ENCODE peak calls at places on chromosome 14, in ten cellular contexts. R, M, Z, G, S, J, P, Y, X and H are unnamed samples.

GRCh38 chr14:34137001-34137400 is 186.1 kb upstream of the EGLN3 start:
- DNase-seq in G (no peak), Y (no peak), S (no peak), M (no peak), P (no peak), X (no peak), J (no peak), R (no peak), Z (no peak), H (no peak)

GRCh38 chr14:105877645-105878044 is 351.3 kb downstream of the TMEM121 start:
- DNase-seq in J (no peak), X (no peak), Z (no peak), S (no peak), G (no peak), M (no peak), Y (no peak), P (no peak), R (no peak), H (no peak)

GRCh38 chr14:63770187-63770807 is 42.4 kb upstream of the SGPP1 start:
- DNase-seq in M (peak), Y (peak), X (peak), J (peak), R (peak), S (peak), Z (no peak), P (no peak), G (no peak), H (peak)

GRCh38 chr14:93006484-93007128 is 83.7 kb downstream of the CHGA start:
- DNase-seq in S (no peak), M (no peak), J (no peak), X (no peak), Z (no peak), R (no peak), Y (no peak), G (no peak), P (no peak), H (peak)

GRCh38 chr14:61372379-61372778 is 51.0 kb downstream of the PRKCH start:
- DNase-seq in P (no peak), G (no peak), J (no peak), M (no peak), R (no peak), Y (no peak), Z (no peak), X (no peak), S (no peak), H (no peak)

GRCh38 chr14:58152569-58152857 is 500 bp upstream of the ARMH4 start:
- DNase-seq in X (no peak), J (no peak), R (no peak), P (no peak), M (peak), G (no peak), Y (no peak), S (no peak), Z (no peak), H (no peak)

GRCh38 chr14:104188727-104189400 is 50.5 kb downstream of the KIF26A start:
- DNase-seq in S (no peak), R (no peak), M (no peak), J (no peak), G (no peak), Y (no peak), Z (no peak), P (no peak), X (no peak), H (no peak)

GRCh38 chr14:83419420-83419819 is 1885.8 kb upstream of the SEL1L start:
- DNase-seq in M (no peak), R (no peak), G (no peak), J (no peak), Z (no peak), X (no peak), Y (no peak), S (no peak), P (no peak), H (no peak)

GRCh38 chr14:50845166-50845565 is 14.2 kb upstream of the NIN start:
- DNase-seq in X (no peak), R (no peak), G (no peak), Y (no peak), M (no peak), Z (no peak), S (no peak), J (no peak), P (no peak), H (no peak)

GRCh38 chr14:80602931-80603330 is 338.6 kb downstream of the CEP128 start:
- DNase-seq in Z (no peak), Y (no peak), G (no peak), S (no peak), M (no peak), R (no peak), J (no peak), X (no peak), P (no peak), H (no peak)

GRCh38 chr14:103854017-103854808 is 6.8 kb upstream of the PPP1R13B start:
- DNase-seq in R (no peak), M (peak), P (no peak), G (no peak), Z (no peak), Y (no peak), X (no peak), J (no peak), S (no peak), H (no peak)

GRCh38 chr14:100438678-100439592 is 115.8 kb downstream of the SLC25A47 start:
- DNase-seq in G (no peak), M (peak), Y (peak), P (no peak), S (peak), R (peak), X (no peak), J (peak), Z (peak), H (peak)

GRCh38 chr14:59882957-59883356 is 12.4 kb upstream of the RTN1 start:
- DNase-seq in M (peak), S (no peak), G (no peak), P (no peak), X (peak), Y (peak), R (no peak), Z (no peak), J (no peak), H (no peak)

GRCh38 chr14:63542231-63542999 is 762 bp downstream of the PPP2R5E start:
- DNase-seq in M (peak), J (peak), G (peak), X (peak), Z (no peak), S (peak), R (peak), P (peak), Y (peak), H (no peak)

GRCh38 chr14:39946796-39947195 is 514.6 kb upstream of the FBXO33 start:
- DNase-seq in M (peak), Y (no peak), J (no peak), S (no peak), X (peak), G (no peak), P (no peak), Z (no peak), R (no peak), H (peak)

GRCh38 chr14:93861846-93862641 is 65.1 kb upstream of the FAM181A start:
- DNase-seq in G (no peak), J (no peak), S (no peak), R (no peak), Z (no peak), M (no peak), P (no peak), Y (no peak), X (no peak), H (no peak)

GRCh38 chr14:101349108-101349507 is 212.2 kb upstream of the DIO3 start:
- DNase-seq in M (no peak), S (no peak), Y (no peak), G (no peak), P (no peak), X (no peak), Z (no peak), J (no peak), R (no peak), H (no peak)

GRCh38 chr14:95157195-95157986 is at the start of gene DICER1:
- DNase-seq in R (peak), X (peak), P (peak), S (peak), J (peak), G (peak), Y (peak), M (peak), Z (peak), H (peak)

GRCh38 chr14:75441731-75442130 is 13.9 kb downstream of the JDP2 start:
- DNase-seq in Z (no peak), G (no peak), M (no peak), Y (peak), X (no peak), S (no peak), R (no peak), J (no peak), P (no peak), H (no peak)

GRCh38 chr14:100372357-100373048 is 49.4 kb downstream of the SLC25A47 start:
- DNase-seq in Z (no peak), R (no peak), X (no peak), M (no peak), P (no peak), J (no peak), S (no peak), Y (no peak), G (no peak), H (peak)

GRCh38 chr14:59107819-59108218 is 80.6 kb upstream of the DAAM1 start:
- DNase-seq in M (no peak), Z (peak), X (no peak), G (no peak), R (no peak), S (peak), Y (no peak), J (no peak), P (no peak), H (no peak)

GRCh38 chr14:51682411-51682810 is 30.7 kb downstream of the FRMD6 start:
- DNase-seq in J (no peak), Y (peak), M (no peak), G (no peak), Z (no peak), R (no peak), X (no peak), P (no peak), S (no peak), H (peak)

GRCh38 chr14:102948698-102949061 is 26.2 kb downstream of the AMN start:
- DNase-seq in G (no peak), Y (no peak), S (no peak), R (no peak), P (no peak), Z (no peak), M (no peak), J (no peak), X (peak), H (no peak)

GRCh38 chr14:44820230-44820964 is 141.3 kb downstream of the KLHL28 start:
- DNase-seq in S (no peak), J (no peak), R (no peak), P (no peak), Y (no peak), G (peak), M (no peak), Z (no peak), X (no peak), H (no peak)

GRCh38 chr14:34231626-34232025 is 230.4 kb downstream of the SPTSSA start:
- DNase-seq in X (no peak), Y (no peak), R (no peak), M (no peak), P (no peak), J (no peak), S (peak), Z (peak), G (no peak), H (peak)

GRCh38 chr14:100677152-100677924 is 49.4 kb upstream of the DLK1 start:
- DNase-seq in R (no peak), Z (peak), Y (no peak), J (no peak), G (no peak), X (no peak), P (no peak), S (no peak), M (no peak), H (peak)

GRCh38 chr14:98946995-98947394 is 325.0 kb downstream of the BCL11B start:
- DNase-seq in M (no peak), Y (peak), P (no peak), S (no peak), J (no peak), Z (no peak), G (no peak), R (no peak), X (no peak), H (peak)

GRCh38 chr14:84080961-84081360 is 1449.0 kb upstream of the FLRT2 start:
- DNase-seq in M (peak), J (no peak), Z (no peak), Y (no peak), X (no peak), R (no peak), G (no peak), P (no peak), S (no peak), H (no peak)

GRCh38 chr14:102913341-102914211 is 8.9 kb upstream of the AMN start:
- DNase-seq in Z (no peak), M (no peak), G (no peak), S (no peak), Y (no peak), P (no peak), J (no peak), X (peak), R (no peak), H (no peak)

GRCh38 chr14:94175403-94176146 is 1.5 kb downstream of the PPP4R4 start:
- DNase-seq in P (no peak), S (no peak), J (no peak), Z (no peak), R (no peak), Y (peak), G (no peak), X (no peak), M (no peak), H (no peak)

GRCh38 chr14:58356268-58356667 is 39.5 kb upstream of the TOMM20L start:
- DNase-seq in R (no peak), X (no peak), Y (no peak), P (no peak), G (no peak), M (no peak), Z (no peak), S (no peak), J (no peak), H (peak)

GRCh38 chr14:35384386-35385041 is 20.0 kb downstream of the NFKBIA start:
- DNase-seq in X (no peak), J (no peak), Y (peak), Z (peak), M (no peak), G (no peak), S (peak), P (no peak), R (peak), H (peak)

GRCh38 chr14:90300649-90301048 is 31.1 kb downstream of the NRDE2 start:
- DNase-seq in M (no peak), S (no peak), Z (no peak), J (no peak), P (no peak), Y (peak), G (no peak), R (no peak), X (peak), H (no peak)

GRCh38 chr14:21768116-21768874 is 94.7 kb upstream of the OR4E1 start:
- DNase-seq in X (peak), Z (no peak), S (no peak), G (peak), R (no peak), P (no peak), J (peak), M (peak), Y (peak), H (no peak)

GRCh38 chr14:85175556-85175955 is 354.4 kb upstream of the FLRT2 start:
- DNase-seq in S (no peak), R (no peak), J (no peak), M (no peak), P (no peak), Y (peak), G (no peak), X (no peak), Z (no peak), H (peak)

DNA sequence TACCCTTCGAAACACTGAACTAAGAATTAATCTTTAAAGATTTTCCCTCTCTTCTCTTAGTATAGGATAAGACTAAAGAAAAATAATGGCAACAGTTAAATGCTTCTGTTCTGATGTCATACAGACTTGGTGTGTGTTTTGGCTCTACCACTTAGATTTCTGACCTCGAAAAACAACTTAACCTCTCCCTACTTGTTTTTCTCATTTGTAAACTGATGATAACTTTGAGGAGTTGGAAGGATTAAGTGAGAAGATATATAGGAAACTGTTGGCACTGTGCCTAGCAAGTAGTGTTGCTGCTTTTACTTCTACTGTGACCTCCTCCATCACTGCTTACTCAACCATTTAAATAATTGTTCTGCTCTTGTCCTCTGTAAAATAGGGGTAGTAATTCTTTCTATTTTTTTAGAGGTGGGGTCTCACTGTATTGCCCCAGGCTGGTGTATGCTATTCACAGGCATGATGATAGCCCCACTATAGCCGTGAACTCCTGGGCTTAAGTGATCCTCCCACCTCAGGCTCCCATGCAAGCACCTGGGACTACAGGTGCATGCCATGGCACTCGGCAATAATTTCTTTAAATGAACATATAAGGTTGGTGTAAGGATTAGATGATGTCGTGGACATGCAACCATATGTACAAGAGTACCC is 22.4 kb downstream of the PALS1 start:
- DNase-seq in S (no peak), Y (peak), R (peak), Z (no peak), J (no peak), X (no peak), P (no peak), G (no peak), M (no peak), H (peak)
- H3K27ac ChIP-seq in S (no peak), Y (no peak), R (no peak), Z (no peak), J (no peak), X (no peak), P (no peak), G (no peak), M (no peak), H (no peak)

GRCh38 chr14:74019408-74019714 is 212 bp downstream of the BBOF1 start:
- DNase-seq in X (no peak), P (no peak), M (no peak), J (no peak), Z (no peak), S (no peak), R (no peak), G (no peak), Y (no peak), H (no peak)

GRCh38 chr14:74015965-74016364 is 3.1 kb downstream of the ENTPD5 start:
- DNase-seq in P (no peak), G (no peak), M (no peak), R (no peak), S (no peak), Y (no peak), X (no peak), J (peak), Z (no peak), H (no peak)

GRCh38 chr14:74018704-74019407 is at the start of the genes BBOF1 and ENTPD5:
- DNase-seq in Z (peak), M (peak), Y (peak), R (peak), G (peak), X (peak), P (peak), S (peak), J (peak), H (peak)

GRCh38 chr14:74018029-74018703 is 922 bp downstream of the ENTPD5 start:
- DNase-seq in Y (peak), S (no peak), P (no peak), M (peak), R (no peak), X (no peak), Z (no peak), G (no peak), J (no peak), H (peak)

DNA sequence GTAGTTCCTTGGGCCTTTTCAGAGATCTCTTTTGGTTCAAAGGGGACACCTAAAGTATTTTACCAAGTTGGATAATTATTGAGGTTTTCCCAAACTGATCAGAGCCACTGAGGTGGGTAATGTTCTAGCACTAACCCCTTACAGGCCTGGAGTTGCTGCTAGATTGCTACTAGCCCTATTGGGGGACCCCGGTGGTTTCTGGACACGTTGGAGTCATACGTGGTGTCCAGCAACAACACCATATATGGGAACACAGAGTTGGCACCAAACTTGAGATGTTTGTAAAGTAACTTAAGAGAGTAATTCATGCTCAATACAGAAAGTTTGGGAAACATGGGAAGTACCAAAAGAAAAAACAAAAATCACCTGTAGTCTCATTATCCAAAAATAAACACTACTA is 594 bp downstream of the BBOF1 start:
- DNase-seq in R (no peak), M (no peak), P (no peak), X (no peak), Y (peak), Z (no peak), G (no peak), J (no peak), S (no peak), H (peak)
- H3K27ac ChIP-seq in R (peak), M (no peak), P (peak), X (no peak), Y (peak), Z (peak), G (no peak), J (peak), S (peak), H (peak)

DNA sequence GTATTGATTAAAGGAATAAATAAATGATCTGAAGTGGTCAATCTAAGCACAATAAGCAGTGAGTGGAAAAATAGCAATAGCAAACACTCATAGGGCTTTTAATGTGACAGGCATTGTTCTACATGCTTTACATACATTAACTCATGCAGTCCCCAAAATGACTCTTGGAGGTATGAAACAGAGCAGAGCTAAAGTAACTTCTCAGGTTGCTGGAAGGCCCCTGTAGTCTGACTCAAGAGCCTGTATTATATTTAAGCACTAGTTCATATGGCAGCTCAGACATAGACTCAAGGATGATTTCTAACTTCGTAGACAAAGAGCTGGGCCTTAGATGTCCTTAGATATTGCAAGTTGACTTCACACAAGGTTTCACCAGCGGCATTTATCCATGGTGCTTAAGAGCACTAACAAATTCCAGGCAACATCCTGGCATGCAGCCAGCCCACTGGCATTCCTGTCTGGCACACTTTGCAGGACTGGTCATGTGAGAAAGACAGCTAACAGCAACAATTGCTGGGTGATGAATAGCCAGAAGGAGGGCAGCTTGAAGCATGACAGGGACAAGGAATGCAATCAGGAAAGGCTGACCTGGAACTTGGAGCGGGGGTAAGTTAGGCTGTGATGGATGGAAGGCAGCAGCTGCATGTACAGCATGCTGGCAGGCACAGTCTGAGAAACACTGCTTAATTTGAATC is 22.9 kb upstream of the KTN1 start:
- DNase-seq in X (no peak), Y (peak), P (no peak), G (no peak), S (peak), R (peak), M (peak), Z (peak), J (no peak), H (peak)
- H3K27ac ChIP-seq in X (no peak), Y (no peak), P (no peak), G (no peak), S (no peak), R (no peak), M (no peak), Z (peak), J (no peak), H (no peak)

DNA sequence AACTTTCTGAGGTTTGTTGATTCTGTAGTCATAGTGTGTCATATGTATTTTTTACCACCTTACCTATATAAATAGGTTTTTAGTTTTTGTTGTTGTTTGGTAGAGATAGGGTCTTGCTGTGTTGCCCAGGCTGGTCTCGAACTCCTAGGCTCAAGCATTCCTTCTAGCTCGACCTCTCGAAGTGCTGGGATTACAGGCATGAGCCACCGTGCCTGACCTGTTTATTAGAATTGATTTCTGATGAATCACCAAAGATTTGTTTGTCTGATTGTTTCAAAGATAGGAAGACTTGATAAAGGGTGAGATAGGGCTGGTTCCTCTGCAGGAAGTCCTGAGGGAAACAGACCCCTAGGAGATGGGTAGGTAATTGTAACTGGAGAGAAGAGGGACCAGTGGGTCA is 481.6 kb downstream of the PCNX1 start:
- DNase-seq in G (no peak), J (no peak), R (no peak), S (no peak), Z (no peak), P (no peak), M (peak), Y (no peak), X (no peak), H (no peak)
- H3K27ac ChIP-seq in G (no peak), J (no peak), R (no peak), S (no peak), Z (no peak), P (no peak), M (no peak), Y (no peak), X (no peak), H (no peak)